ENCODE peak calls at places on chromosomes 1 and 21, in nine cellular contexts. One of them, this sample, is unnamed.

GRCh38 chr1:117570988-117571409 is 34.8 kb upstream of the TENT5C start:
- DNase-seq in HL-60: no peak
- DNase-seq in endodermal cell: peak; percentile 55
- DNase-seq in fibroblast of lung: no peak
- DNase-seq in K562: no peak
- DNase-seq in cardiac muscle cell: no peak
- DNase-seq in GM23338: peak; percentile 33
- DNase-seq in spleen: no peak
- DNase-seq in PC-3: peak; percentile 83
- DNase-seq in this sample: peak; percentile 85

GRCh38 chr1:107474877-107475612 is 334.2 kb downstream of the NTNG1 start:
- DNase-seq in PC-3: peak; percentile 21
- DNase-seq in GM23338: no peak
- DNase-seq in endodermal cell: no peak
- DNase-seq in fibroblast of lung: peak; percentile 40
- DNase-seq in K562: no peak
- DNase-seq in cardiac muscle cell: no peak
- DNase-seq in HL-60: no peak
- DNase-seq in spleen: no peak
- DNase-seq in this sample: no peak

GRCh38 chr1:26582836-26583460 is 53.4 kb downstream of the RPS6KA1 start:
- DNase-seq in PC-3: peak; percentile 79
- DNase-seq in fibroblast of lung: peak; percentile 77
- DNase-seq in GM23338: no peak
- DNase-seq in endodermal cell: no peak
- DNase-seq in cardiac muscle cell: peak; percentile 78
- DNase-seq in K562: no peak
- DNase-seq in spleen: no peak
- DNase-seq in HL-60: no peak
- DNase-seq in this sample: no peak

GRCh38 chr1:224489585-224490365 is 55.2 kb upstream of the WDR26 start:
- DNase-seq in spleen: no peak
- DNase-seq in cardiac muscle cell: no peak
- DNase-seq in fibroblast of lung: no peak
- DNase-seq in GM23338: no peak
- DNase-seq in HL-60: no peak
- DNase-seq in endodermal cell: no peak
- DNase-seq in K562: no peak
- DNase-seq in PC-3: no peak
- DNase-seq in this sample: no peak

GRCh38 chr21:25756190-25756932 is 21.6 kb downstream of the GABPA start:
- DNase-seq in spleen: no peak
- DNase-seq in K562: no peak
- DNase-seq in HL-60: no peak
- DNase-seq in PC-3: no peak
- DNase-seq in cardiac muscle cell: no peak
- DNase-seq in GM23338: no peak
- DNase-seq in fibroblast of lung: no peak
- DNase-seq in endodermal cell: no peak
- DNase-seq in this sample: no peak

GRCh38 chr1:186474208-186474607 is 13.3 kb upstream of the PDC start:
- DNase-seq in spleen: no peak
- DNase-seq in cardiac muscle cell: peak; percentile 70
- DNase-seq in HL-60: no peak
- DNase-seq in GM23338: no peak
- DNase-seq in PC-3: peak; percentile 44
- DNase-seq in endodermal cell: no peak
- DNase-seq in K562: no peak
- DNase-seq in fibroblast of lung: peak; percentile 23
- DNase-seq in this sample: no peak

GRCh38 chr1:105934806-105935205 is 1121.7 kb upstream of the PRMT6 start:
- DNase-seq in endodermal cell: no peak
- DNase-seq in cardiac muscle cell: no peak
- DNase-seq in spleen: no peak
- DNase-seq in HL-60: no peak
- DNase-seq in fibroblast of lung: no peak
- DNase-seq in GM23338: no peak
- DNase-seq in K562: no peak
- DNase-seq in PC-3: no peak
- DNase-seq in this sample: no peak

GRCh38 chr1:218345673-218346390 is 696 bp downstream of the TGFB2 start:
- DNase-seq in GM23338: peak; percentile 72
- DNase-seq in spleen: peak; percentile 89
- DNase-seq in cardiac muscle cell: peak; percentile 89
- DNase-seq in K562: peak; percentile 49
- DNase-seq in fibroblast of lung: peak; percentile 71
- DNase-seq in PC-3: peak; percentile 89
- DNase-seq in endodermal cell: peak; percentile 85
- DNase-seq in HL-60: peak; percentile 21
- DNase-seq in this sample: peak; percentile 30

GRCh38 chr1:234675561-234675960 is 65.6 kb upstream of the IRF2BP2 start:
- DNase-seq in fibroblast of lung: no peak
- DNase-seq in HL-60: no peak
- DNase-seq in endodermal cell: no peak
- DNase-seq in K562: no peak
- DNase-seq in GM23338: no peak
- DNase-seq in spleen: no peak
- DNase-seq in PC-3: no peak
- DNase-seq in cardiac muscle cell: no peak
- DNase-seq in this sample: no peak

GRCh38 chr1:192159034-192159433 is 772 bp downstream of the RGS18 start:
- DNase-seq in K562: no peak
- DNase-seq in cardiac muscle cell: no peak
- DNase-seq in HL-60: no peak
- DNase-seq in spleen: no peak
- DNase-seq in GM23338: no peak
- DNase-seq in endodermal cell: no peak
- DNase-seq in fibroblast of lung: no peak
- DNase-seq in PC-3: no peak
- DNase-seq in this sample: no peak

GRCh38 chr1:214660900-214661299 is 57.9 kb downstream of the CENPF start:
- DNase-seq in K562: no peak
- DNase-seq in cardiac muscle cell: peak; percentile 81
- DNase-seq in endodermal cell: peak; percentile 66
- DNase-seq in HL-60: no peak
- DNase-seq in spleen: no peak
- DNase-seq in GM23338: peak; percentile 39
- DNase-seq in fibroblast of lung: peak; percentile 96
- DNase-seq in PC-3: peak; percentile 31
- DNase-seq in this sample: peak; percentile 29

GRCh38 chr1:97243973-97244560 is 522.5 kb downstream of the PTBP2 start:
- DNase-seq in endodermal cell: no peak
- DNase-seq in GM23338: peak; percentile 28
- DNase-seq in cardiac muscle cell: peak; percentile 43
- DNase-seq in fibroblast of lung: peak; percentile 58
- DNase-seq in K562: no peak
- DNase-seq in HL-60: no peak
- DNase-seq in PC-3: peak; percentile 49
- DNase-seq in spleen: no peak
- DNase-seq in this sample: no peak

GRCh38 chr1:201888282-201889033 is at the start of gene SHISA4:
- DNase-seq in spleen: peak; percentile 88
- DNase-seq in PC-3: peak; percentile 49
- DNase-seq in HL-60: no peak
- DNase-seq in fibroblast of lung: peak; percentile 47
- DNase-seq in GM23338: peak; percentile 60
- DNase-seq in endodermal cell: peak; percentile 88
- DNase-seq in K562: peak; percentile 86
- DNase-seq in cardiac muscle cell: peak; percentile 56
- DNase-seq in this sample: peak; percentile 54

GRCh38 chr21:33386222-33386784 is 16.9 kb upstream of the IFNGR2 start:
- DNase-seq in K562: peak; percentile 71
- DNase-seq in HL-60: no peak
- DNase-seq in spleen: no peak
- DNase-seq in GM23338: peak; percentile 66
- DNase-seq in fibroblast of lung: no peak
- DNase-seq in cardiac muscle cell: no peak
- DNase-seq in endodermal cell: peak; percentile 78
- DNase-seq in PC-3: peak; percentile 16
- DNase-seq in this sample: no peak

GRCh38 chr21:33380483-33380998 is 22.7 kb upstream of the IFNGR2 start:
- DNase-seq in GM23338: peak; percentile 17
- DNase-seq in PC-3: peak; percentile 99
- DNase-seq in cardiac muscle cell: peak; percentile 96
- DNase-seq in fibroblast of lung: peak; percentile 92
- DNase-seq in endodermal cell: peak; percentile 80
- DNase-seq in spleen: peak; percentile 97
- DNase-seq in K562: peak; percentile 44
- DNase-seq in HL-60: peak; percentile 83
- DNase-seq in this sample: peak; percentile 89

GRCh38 chr21:33383056-33383888 is 19.9 kb upstream of the IFNGR2 start:
- DNase-seq in fibroblast of lung: peak; percentile 74
- DNase-seq in PC-3: peak; percentile 95
- DNase-seq in HL-60: peak; percentile 87
- DNase-seq in GM23338: peak; percentile 20
- DNase-seq in endodermal cell: peak; percentile 56
- DNase-seq in spleen: peak; percentile 96
- DNase-seq in K562: peak; percentile 37
- DNase-seq in cardiac muscle cell: peak; percentile 78
- DNase-seq in this sample: peak; percentile 64

GRCh38 chr21:33388188-33388587 is 15.0 kb upstream of the IFNGR2 start:
- DNase-seq in K562: no peak
- DNase-seq in endodermal cell: no peak
- DNase-seq in fibroblast of lung: no peak
- DNase-seq in PC-3: no peak
- DNase-seq in spleen: no peak
- DNase-seq in HL-60: peak; percentile 94
- DNase-seq in GM23338: no peak
- DNase-seq in cardiac muscle cell: no peak
- DNase-seq in this sample: no peak

DNA sequence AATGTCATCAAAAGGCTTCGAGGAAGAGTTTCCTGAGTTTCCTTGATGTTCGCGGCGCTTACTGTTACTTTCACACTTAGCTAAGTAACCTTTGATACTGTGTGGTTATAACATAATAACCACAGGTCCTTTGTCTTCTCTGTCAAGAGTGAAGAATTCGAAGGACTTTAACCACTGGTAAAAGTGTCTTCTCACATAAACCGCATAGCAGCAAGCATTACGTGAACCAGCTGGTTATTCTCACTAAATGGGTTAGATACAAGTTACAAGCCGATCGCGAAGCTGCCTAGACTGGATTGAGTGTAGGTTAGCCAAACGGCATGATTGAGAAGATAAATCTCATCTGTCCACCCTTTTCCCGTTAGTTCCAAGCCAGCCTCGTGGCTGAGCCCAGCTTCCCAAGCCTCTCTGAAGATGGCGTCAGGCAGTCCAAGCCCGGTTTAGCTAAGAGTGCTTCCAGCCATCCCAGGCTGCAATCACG is 18.3 kb upstream of the IFNGR2 start:
- DNase-seq in spleen: no peak
- DNase-seq in GM23338: no peak
- DNase-seq in HL-60: no peak
- DNase-seq in cardiac muscle cell: no peak
- DNase-seq in K562: no peak
- DNase-seq in fibroblast of lung: peak; percentile 64
- DNase-seq in endodermal cell: no peak
- DNase-seq in PC-3: no peak
- DNase-seq in this sample: no peak
- H3K27ac ChIP-seq in spleen: no peak overlapping the region
- H3K27ac ChIP-seq in GM23338: no peak overlapping the region
- H3K27ac ChIP-seq in HL-60: no peak overlapping the region
- H3K27ac ChIP-seq in cardiac muscle cell: no peak overlapping the region
- H3K27ac ChIP-seq in K562: no peak overlapping the region
- H3K27ac ChIP-seq in fibroblast of lung: no peak overlapping the region
- H3K27ac ChIP-seq in endodermal cell: no peak overlapping the region
- H3K27ac ChIP-seq in PC-3: no peak overlapping the region
- H3K27ac ChIP-seq in this sample: peak overlapping the region; percentile 49

GRCh38 chr21:43825936-43826622 is 36.7 kb downstream of the RRP1 start:
- DNase-seq in cardiac muscle cell: no peak
- DNase-seq in HL-60: no peak
- DNase-seq in fibroblast of lung: no peak
- DNase-seq in PC-3: peak; percentile 43
- DNase-seq in K562: no peak
- DNase-seq in GM23338: peak; percentile 79
- DNase-seq in spleen: peak; percentile 60
- DNase-seq in endodermal cell: peak; percentile 75
- DNase-seq in this sample: no peak
- TF ChIP-seq CTCF in cardiac muscle cell: peak; percentile 26
- TF ChIP-seq CTCF in HL-60: no peak
- TF ChIP-seq CTCF in fibroblast of lung: peak; percentile 7
- TF ChIP-seq CTCF in PC-3: peak; percentile 45
- TF ChIP-seq CTCF in K562: no peak
- TF ChIP-seq CTCF in GM23338: no peak
- TF ChIP-seq CTCF in spleen: no peak
- TF ChIP-seq CTCF in endodermal cell: peak; percentile 62
- TF ChIP-seq CTCF in this sample: no peak

DNA sequence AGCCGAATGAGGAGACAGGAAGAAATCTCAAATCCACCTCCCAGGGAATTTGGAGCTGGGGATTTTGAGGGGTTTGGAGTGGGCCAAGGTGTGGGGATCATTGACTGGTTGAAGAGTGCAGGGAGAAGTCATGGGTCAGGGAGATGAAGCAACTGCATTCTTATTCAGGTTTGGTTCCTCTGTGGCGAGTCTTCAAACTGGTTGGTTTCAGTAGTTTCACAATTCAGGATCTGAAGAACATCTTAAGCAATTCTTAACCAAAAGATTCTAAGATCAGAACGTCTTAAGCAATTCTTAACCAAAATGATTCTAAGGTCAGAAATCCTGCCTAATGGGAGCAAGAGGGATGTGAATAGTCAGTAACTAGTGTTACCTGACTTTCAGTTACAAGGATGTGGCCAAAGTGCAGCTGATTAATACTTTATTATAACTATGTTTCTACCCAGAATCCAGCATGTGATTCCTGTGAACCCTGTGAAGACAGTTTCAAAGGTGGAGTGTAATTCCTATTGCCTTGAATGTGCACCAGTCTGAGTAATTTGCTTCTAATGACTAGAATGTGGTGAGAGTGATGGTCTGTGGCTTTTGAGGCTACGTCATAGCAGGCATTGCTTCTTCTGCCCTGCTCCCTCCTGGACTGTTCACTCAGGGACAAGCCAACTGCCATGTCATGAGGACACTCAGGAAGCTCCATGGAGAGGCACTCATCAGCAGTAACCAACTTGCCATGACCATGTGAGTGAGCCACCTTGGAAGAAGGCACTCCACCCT is 61.2 kb downstream of the OLFML3 start:
- DNase-seq in fibroblast of lung: peak; percentile 14
- DNase-seq in K562: no peak
- DNase-seq in PC-3: no peak
- DNase-seq in spleen: no peak
- DNase-seq in cardiac muscle cell: peak; percentile 69
- DNase-seq in endodermal cell: no peak
- DNase-seq in HL-60: peak; percentile 97
- DNase-seq in GM23338: no peak
- DNase-seq in this sample: no peak
- H3K27ac ChIP-seq in fibroblast of lung: no peak overlapping the region
- H3K27ac ChIP-seq in K562: no peak overlapping the region
- H3K27ac ChIP-seq in PC-3: no peak overlapping the region
- H3K27ac ChIP-seq in spleen: no peak overlapping the region
- H3K27ac ChIP-seq in cardiac muscle cell: no peak overlapping the region
- H3K27ac ChIP-seq in endodermal cell: no peak overlapping the region
- H3K27ac ChIP-seq in HL-60: no peak overlapping the region
- H3K27ac ChIP-seq in GM23338: peak overlapping the region; percentile 98
- H3K27ac ChIP-seq in this sample: no peak overlapping the region

DNA sequence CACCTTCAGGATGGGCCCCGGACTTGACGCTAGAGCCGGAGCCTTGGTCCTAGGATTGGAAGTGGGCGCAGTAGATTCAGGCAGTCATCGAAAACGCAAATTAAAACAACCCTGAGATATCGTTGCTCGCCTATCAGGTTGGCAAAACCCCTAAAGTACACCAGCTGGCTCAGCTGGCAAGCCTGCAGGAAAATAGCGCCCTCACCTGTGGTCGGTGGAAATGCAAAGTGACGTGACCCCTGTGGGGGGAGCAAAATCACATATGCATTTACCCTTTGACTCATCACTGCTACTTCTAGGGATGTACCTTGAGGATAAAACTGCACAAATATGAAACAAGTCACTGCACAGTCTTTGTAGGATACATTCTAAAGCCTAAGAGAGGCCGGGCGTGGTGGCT is 170.3 kb upstream of the TMEM51 start:
- DNase-seq in GM23338: peak; percentile 63
- DNase-seq in endodermal cell: peak; percentile 69
- DNase-seq in K562: peak; percentile 46
- DNase-seq in fibroblast of lung: no peak
- DNase-seq in spleen: no peak
- DNase-seq in PC-3: peak; percentile 3
- DNase-seq in HL-60: no peak
- DNase-seq in cardiac muscle cell: no peak
- DNase-seq in this sample: no peak
- TF ChIP-seq CTCF in GM23338: peak; percentile 74
- TF ChIP-seq CTCF in endodermal cell: peak; percentile 51
- TF ChIP-seq CTCF in K562: peak; percentile 73
- TF ChIP-seq CTCF in fibroblast of lung: no peak
- TF ChIP-seq CTCF in spleen: no peak
- TF ChIP-seq CTCF in PC-3: peak; percentile 35
- TF ChIP-seq CTCF in HL-60: no peak
- TF ChIP-seq CTCF in cardiac muscle cell: no peak
- TF ChIP-seq CTCF in this sample: no peak

This sample was measured in colonic mucosa.